ENCODE peak calls at places on chromosomes 4 and X, in four cellular contexts. One of them, this sample, is unnamed.

GRCh38 chr4:163702736-163703135 is 208.2 kb downstream of the TMA16 start:
- DNase-seq in WTC11: no peak
- DNase-seq in K562: no peak
- DNase-seq in GM12878: no peak
- DNase-seq in this sample: no peak

GRCh38 chr4:102037566-102037965 is 247.0 kb downstream of the BANK1 start:
- DNase-seq in WTC11: no peak
- DNase-seq in K562: no peak
- DNase-seq in GM12878: no peak
- DNase-seq in this sample: no peak

GRCh38 chr4:107856901-107857300 is 32.2 kb downstream of the SGMS2 start:
- DNase-seq in WTC11: no peak
- DNase-seq in K562: no peak
- DNase-seq in GM12878: no peak
- DNase-seq in this sample: no peak

GRCh38 chr4:82726601-82727000 is 72.0 kb downstream of the SCD5 start:
- DNase-seq in WTC11: no peak
- DNase-seq in K562: no peak
- DNase-seq in GM12878: no peak
- DNase-seq in this sample: no peak

GRCh38 chr4:5870220-5870619 is 22.7 kb downstream of the CRMP1 start:
- DNase-seq in WTC11: no peak
- DNase-seq in K562: no peak
- DNase-seq in GM12878: no peak
- DNase-seq in this sample: no peak

GRCh38 chr4:147518086-147518485 is 37.2 kb downstream of the EDNRA start:
- DNase-seq in WTC11: no peak
- DNase-seq in K562: no peak
- DNase-seq in GM12878: no peak
- DNase-seq in this sample: no peak

GRCh38 chr4:155392486-155393184 is 15.9 kb upstream of the MAP9 start:
- DNase-seq in WTC11: no peak
- DNase-seq in K562: no peak
- DNase-seq in GM12878: no peak
- DNase-seq in this sample: peak

GRCh38 chr4:126888968-126889367 is 743.8 kb upstream of the INTU start:
- DNase-seq in WTC11: no peak
- DNase-seq in K562: no peak
- DNase-seq in GM12878: no peak
- DNase-seq in this sample: no peak

GRCh38 chrX:13341491-13342101 is 21.7 kb upstream of the ATXN3L start:
- DNase-seq in WTC11: no peak
- DNase-seq in K562: no peak
- DNase-seq in GM12878: no peak
- DNase-seq in this sample: no peak

GRCh38 chrX:86002076-86002896 is 45.1 kb downstream of the CHM start:
- DNase-seq in WTC11: peak
- DNase-seq in K562: peak
- DNase-seq in GM12878: no peak
- DNase-seq in this sample: peak

GRCh38 chr4:176999943-177000543 is 207.3 kb upstream of the VEGFC start:
- DNase-seq in WTC11: no peak
- DNase-seq in K562: no peak
- DNase-seq in GM12878: no peak
- DNase-seq in this sample: no peak

GRCh38 chr4:74330295-74330750 is 22.1 kb downstream of the EPGN start:
- DNase-seq in WTC11: no peak
- DNase-seq in K562: no peak
- DNase-seq in GM12878: no peak
- DNase-seq in this sample: no peak
- TF ChIP-seq CREM in WTC11: no peak
- TF ChIP-seq CREM in K562: no peak
- TF ChIP-seq CREM in GM12878: no peak
- TF ChIP-seq CREM in this sample: no peak

GRCh38 chr4:139175647-139176298 is 1.2 kb downstream of the ELF2 start:
- DNase-seq in WTC11: no peak
- DNase-seq in K562: no peak
- DNase-seq in GM12878: no peak
- DNase-seq in this sample: no peak
- TF ChIP-seq CREM in WTC11: no peak
- TF ChIP-seq CREM in K562: no peak
- TF ChIP-seq CREM in GM12878: no peak
- TF ChIP-seq CREM in this sample: no peak

GRCh38 chr4:135718019-135718418 is 1516.4 kb upstream of the PABPC4L start:
- DNase-seq in WTC11: no peak
- DNase-seq in K562: no peak
- DNase-seq in GM12878: no peak
- DNase-seq in this sample: no peak
- TF ChIP-seq CREM in WTC11: no peak
- TF ChIP-seq CREM in K562: no peak
- TF ChIP-seq CREM in GM12878: no peak
- TF ChIP-seq CREM in this sample: no peak

GRCh38 chrX:152895724-152896420 is 2.0 kb upstream of the ZNF185 start:
- DNase-seq in WTC11: no peak
- DNase-seq in K562: no peak
- DNase-seq in GM12878: no peak
- DNase-seq in this sample: no peak
- TF ChIP-seq CREM in WTC11: no peak
- TF ChIP-seq CREM in K562: no peak
- TF ChIP-seq CREM in GM12878: no peak
- TF ChIP-seq CREM in this sample: no peak

GRCh38 chrX:48575642-48576041 is 1.4 kb downstream of the RBM3 start:
- DNase-seq in WTC11: no peak
- DNase-seq in K562: no peak
- DNase-seq in GM12878: no peak
- DNase-seq in this sample: no peak

GRCh38 chrX:48574270-48575266 is at the start of gene RBM3:
- DNase-seq in WTC11: peak
- DNase-seq in K562: peak
- DNase-seq in GM12878: peak
- DNase-seq in this sample: peak

GRCh38 chrX:48576108-48576507 is 1.8 kb downstream of the RBM3 start:
- DNase-seq in WTC11: no peak
- DNase-seq in K562: no peak
- DNase-seq in GM12878: no peak
- DNase-seq in this sample: no peak

GRCh38 chrX:48569958-48570357 is 4.3 kb upstream of the RBM3 start:
- DNase-seq in WTC11: no peak
- DNase-seq in K562: no peak
- DNase-seq in GM12878: peak
- DNase-seq in this sample: no peak

GRCh38 chrX:48573690-48574269 is 504 bp upstream of the RBM3 start:
- DNase-seq in WTC11: no peak
- DNase-seq in K562: peak
- DNase-seq in GM12878: no peak
- DNase-seq in this sample: no peak
- TF ChIP-seq CREM in WTC11: no peak
- TF ChIP-seq CREM in K562: peak
- TF ChIP-seq CREM in GM12878: peak
- TF ChIP-seq CREM in this sample: no peak

This sample was measured in HepG2.